ENCODE peak calls at places on chromosome 10, in eight cellular contexts. Z is body of pancreas; F is ovary; U is pancreas; D is heart left ventricle; C is GM23248; P is CD4-positive, alpha-beta memory T cell; S is effector memory CD4-positive, alpha-beta T cell. G is an unnamed sample. For H3K4me1, the result is how much of the 10 kb centered on the place peaks cover.

GRCh38 chr10:113704637-113705343 is 25.1 kb downstream of the CASP7 start:
- DNase-seq in Z (no peak), F (no peak), U (no peak), D (no peak), C (peak), P (no peak), S (no peak), G (no peak)

GRCh38 chr10:113028393-113029054 is 78.5 kb downstream of the TCF7L2 start:
- DNase-seq in Z (no peak), F (no peak), U (no peak), D (no peak), C (peak), P (no peak), S (no peak), G (no peak)

GRCh38 chr10:33381391-33381790 is 46.9 kb upstream of the NRP1 start:
- DNase-seq in Z (no peak), F (no peak), U (no peak), D (no peak), C (peak), P (no peak), S (no peak), G (no peak)

GRCh38 chr10:126867567-126868365 is 37.5 kb upstream of the DOCK1 start:
- DNase-seq in Z (no peak), F (no peak), U (no peak), D (no peak), C (peak), P (no peak), S (no peak), G (no peak)

GRCh38 chr10:122279725-122280141 is 8.6 kb downstream of the BTBD16 start:
- DNase-seq in Z (peak), F (no peak), U (no peak), D (no peak), C (peak), P (no peak), S (no peak), G (no peak)

GRCh38 chr10:24440817-24441790 is 232.2 kb downstream of the KIAA1217 start:
- DNase-seq in Z (no peak), F (no peak), U (no peak), D (no peak), C (peak), P (no peak), S (no peak), G (no peak)

GRCh38 chr10:119479532-119479931 is 63.0 kb downstream of the RGS10 start:
- DNase-seq in Z (no peak), F (no peak), U (no peak), D (no peak), C (no peak), P (no peak), S (no peak), G (no peak)

GRCh38 chr10:78464856-78465221 is 431.2 kb downstream of the RPS24 start:
- DNase-seq in Z (no peak), F (no peak), U (no peak), D (no peak), C (no peak), P (no peak), S (no peak), G (no peak)

GRCh38 chr10:55311823-55312431 is 510.9 kb upstream of the PCDH15 start:
- DNase-seq in Z (no peak), F (no peak), U (no peak), D (no peak), C (peak), P (no peak), S (no peak), G (no peak)

GRCh38 chr10:132353456-132354355 is 21.7 kb downstream of the LRRC27 start:
- DNase-seq in Z (no peak), F (no peak), U (peak), D (no peak), C (no peak), P (no peak), S (no peak), G (no peak)

GRCh38 chr10:24730811-24731210 is 7.1 kb upstream of the ARHGAP21 start:
- DNase-seq in Z (no peak), F (no peak), U (no peak), D (no peak), C (no peak), P (no peak), S (no peak), G (no peak)

GRCh38 chr10:125624800-125625199 is 58.2 kb downstream of the TEX36 start:
- DNase-seq in Z (peak), F (no peak), U (no peak), D (no peak), C (no peak), P (no peak), S (no peak), G (no peak)

GRCh38 chr10:127033116-127033515 is 127.9 kb downstream of the DOCK1 start:
- DNase-seq in Z (no peak), F (no peak), U (no peak), D (no peak), C (no peak), P (no peak), S (no peak), G (no peak)

GRCh38 chr10:30878920-30879319 is 152.7 kb downstream of the ZNF438 start:
- DNase-seq in Z (no peak), F (no peak), U (no peak), D (no peak), C (no peak), P (no peak), S (no peak), G (no peak)

GRCh38 chr10:93475227-93475626 is 6.9 kb downstream of the MYOF start:
- DNase-seq in Z (no peak), F (no peak), U (no peak), D (no peak), C (no peak), P (no peak), S (no peak), G (no peak)

GRCh38 chr10:73812662-73813061 is 1.3 kb upstream of the NDST2 start:
- DNase-seq in Z (no peak), F (no peak), U (no peak), D (no peak), C (no peak), P (no peak), S (no peak), G (no peak)

GRCh38 chr10:70481831-70482530 is 3.4 kb downstream of the PALD1 start:
- DNase-seq in Z (peak), F (peak), U (no peak), D (no peak), C (no peak), P (no peak), S (no peak), G (no peak)

GRCh38 chr10:119412831-119413737 is 129.4 kb downstream of the RGS10 start:
- DNase-seq in Z (no peak), F (no peak), U (no peak), D (peak), C (peak), P (no peak), S (no peak), G (no peak)

GRCh38 chr10:73758704-73759511 is 14.7 kb downstream of the SEC24C start:
- DNase-seq in Z (no peak), F (no peak), U (no peak), D (no peak), C (no peak), P (peak), S (no peak), G (no peak)

GRCh38 chr10:28426392-28427159 is 106.3 kb upstream of the WAC start:
- DNase-seq in Z (no peak), F (no peak), U (no peak), D (no peak), C (no peak), P (no peak), S (no peak), G (no peak)

GRCh38 chr10:44897049-44897448 is 14.1 kb upstream of the TMEM72 start:
- DNase-seq in Z (no peak), F (no peak), U (no peak), D (no peak), C (no peak), P (no peak), S (no peak), G (no peak)

GRCh38 chr10:125260260-125260659 is 99.9 kb upstream of the CTBP2 start:
- DNase-seq in Z (no peak), F (no peak), U (no peak), D (no peak), C (no peak), P (no peak), S (no peak), G (no peak)

GRCh38 chr10:74612195-74612594 is 214.2 kb upstream of the KAT6B start:
- DNase-seq in Z (no peak), F (no peak), U (no peak), D (no peak), C (peak), P (no peak), S (no peak), G (no peak)

GRCh38 chr10:42877496-42878030 is 95.0 kb downstream of the BMS1 start:
- DNase-seq in Z (no peak), F (no peak), U (no peak), D (no peak), C (no peak), P (no peak), S (no peak), G (no peak)

GRCh38 chr10:120971671-120972070 is 120.5 kb downstream of the WDR11 start:
- DNase-seq in Z (no peak), F (no peak), U (no peak), D (no peak), C (no peak), P (no peak), S (no peak), G (no peak)

GRCh38 chr10:74008212-74008731 is 10.4 kb downstream of the VCL start:
- DNase-seq in Z (no peak), F (no peak), U (no peak), D (no peak), C (peak), P (no peak), S (no peak), G (no peak)

GRCh38 chr10:60460058-60460457 is 70.4 kb upstream of the ANK3 start:
- DNase-seq in Z (no peak), F (no peak), U (no peak), D (no peak), C (no peak), P (no peak), S (no peak), G (no peak)

GRCh38 chr10:17214991-17215781 is 12.9 kb upstream of the VIM start:
- DNase-seq in Z (peak), F (no peak), U (no peak), D (no peak), C (peak), P (no peak), S (no peak), G (no peak)

GRCh38 chr10:126268104-126268900 is 120.0 kb downstream of the ADAM12 start:
- DNase-seq in Z (no peak), F (no peak), U (no peak), D (no peak), C (no peak), P (no peak), S (no peak), G (no peak)

GRCh38 chr10:106450966-106451365 is 713.5 kb downstream of the SORCS1 start:
- DNase-seq in Z (no peak), F (no peak), U (no peak), D (no peak), C (peak), P (no peak), S (no peak), G (no peak)

GRCh38 chr10:58438340-58438739 is 53.1 kb downstream of the TFAM start:
- DNase-seq in Z (no peak), F (no peak), U (no peak), D (no peak), C (peak), P (no peak), S (no peak), G (no peak)

GRCh38 chr10:97882142-97883091 is 32.8 kb downstream of the GOLGA7B start:
- DNase-seq in Z (peak), F (no peak), U (no peak), D (no peak), C (peak), P (no peak), S (no peak), G (no peak)

DNA sequence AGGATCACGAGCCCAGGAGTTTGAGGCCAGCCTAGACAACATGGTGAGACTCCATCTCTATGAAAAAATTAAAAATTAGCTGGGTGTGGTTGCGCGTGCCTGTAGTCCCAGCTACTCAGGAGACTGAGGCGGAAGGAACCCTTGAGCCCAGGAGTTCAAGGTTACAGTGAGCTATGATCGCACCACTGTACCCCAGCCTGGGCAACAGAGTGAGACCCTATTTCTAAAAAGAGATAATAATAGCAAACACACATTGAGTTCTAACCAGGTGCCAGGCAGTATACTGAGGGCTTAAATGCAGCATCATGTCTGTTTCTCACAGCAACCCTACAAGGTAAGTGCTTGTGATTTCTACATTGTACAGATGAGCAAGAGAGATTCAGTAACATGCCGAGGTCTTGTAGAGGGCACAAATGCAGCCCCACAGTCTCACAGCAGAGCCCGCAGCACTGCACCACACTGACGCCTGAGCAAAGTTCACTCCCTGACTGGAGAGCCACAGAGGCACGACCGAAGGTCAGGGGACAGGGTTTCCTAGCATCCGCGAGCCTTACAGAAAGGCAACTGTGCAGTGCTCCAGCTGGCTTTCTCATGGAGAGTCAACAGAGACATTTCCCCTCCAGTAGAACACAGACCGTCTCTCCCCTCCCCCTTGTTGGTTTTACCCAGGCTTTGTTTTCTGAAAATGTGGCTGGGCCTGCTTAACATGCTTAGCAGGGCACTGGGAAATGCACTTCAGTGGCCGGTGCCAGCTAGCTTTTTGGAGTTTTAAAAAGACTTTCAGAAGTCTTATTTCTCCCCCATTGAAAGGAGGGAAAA is 36.5 kb downstream of the PDSS1 start:
- DNase-seq in Z (peak), F (no peak), U (no peak), D (no peak), C (no peak), P (no peak), S (no peak), G (no peak)
- H3K27ac ChIP-seq in Z (no peak), F (no peak), U (no peak), D (no peak), C (no peak), P (no peak), S (no peak), G (no peak)

GRCh38 chr10:86671985-86672710 is 3.8 kb downstream of the LDB3 start:
- DNase-seq in Z (no peak), F (peak), U (no peak), D (peak), C (no peak), P (peak), S (no peak), G (no peak)

GRCh38 chr10:86673216-86673826 is 5.0 kb downstream of the LDB3 start:
- DNase-seq in Z (no peak), F (no peak), U (no peak), D (no peak), C (no peak), P (peak), S (no peak), G (no peak)

GRCh38 chr10:86673827-86674581 is 5.7 kb downstream of the LDB3 start:
- DNase-seq in Z (no peak), F (no peak), U (no peak), D (peak), C (no peak), P (peak), S (no peak), G (no peak)

GRCh38 chr10:86671419-86671818 is 3.1 kb downstream of the LDB3 start:
- DNase-seq in Z (no peak), F (no peak), U (no peak), D (peak), C (no peak), P (peak), S (no peak), G (no peak)

GRCh38 chr10:86674912-86675311 is 6.6 kb downstream of the LDB3 start:
- DNase-seq in Z (no peak), F (no peak), U (no peak), D (peak), C (no peak), P (no peak), S (no peak), G (no peak)
- H3K4me1 ChIP-seq in Z (under half), F (under half), U (under half), D (under half), C (under half), P (under half), S (under half), G (under half)

DNA sequence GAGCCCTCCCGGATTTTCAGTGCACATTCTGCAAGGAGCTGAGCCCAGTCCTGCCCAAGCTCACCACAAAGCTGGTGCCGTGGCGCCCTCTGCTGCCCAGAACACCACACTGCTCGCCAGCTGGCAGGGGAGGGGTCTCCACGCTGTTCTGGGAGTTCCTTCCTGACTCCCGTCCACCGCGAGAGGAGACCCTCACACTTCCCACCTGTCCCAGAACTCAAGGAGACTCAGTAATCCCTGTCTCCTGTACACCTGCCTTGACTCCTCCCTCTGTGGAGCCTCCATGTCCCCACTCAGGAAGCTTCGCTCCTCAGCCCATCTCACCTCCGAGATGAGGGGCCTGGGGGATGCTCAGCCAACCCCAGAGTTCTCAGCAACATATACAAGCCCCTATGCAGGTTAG is 11.3 kb downstream of the C10orf105 start:
- DNase-seq in Z (no peak), F (peak), U (peak), D (peak), C (peak), P (no peak), S (peak), G (peak)
- H3K27ac ChIP-seq in Z (no peak), F (no peak), U (no peak), D (no peak), C (no peak), P (no peak), S (no peak), G (no peak)

GRCh38 chr10:124044143-124044862 is 49.1 kb downstream of the CHST15 start:
- DNase-seq in Z (no peak), F (no peak), U (peak), D (no peak), C (no peak), P (no peak), S (no peak), G (no peak)
- H3K4me1 ChIP-seq in Z (under half), F (under half), U (under half), D (under half), C (under half), P (under half), S (under half), G (under half)

GRCh38 chr10:22343761-22344160 is 1.5 kb upstream of the SPAG6 start:
- DNase-seq in Z (no peak), F (no peak), U (no peak), D (no peak), C (no peak), P (no peak), S (no peak), G (no peak)

GRCh38 chr10:22341936-22342222 is 3.4 kb upstream of the SPAG6 start:
- DNase-seq in Z (no peak), F (no peak), U (no peak), D (no peak), C (no peak), P (no peak), S (no peak), G (no peak)

GRCh38 chr10:22339761-22340361 is 5.4 kb upstream of the SPAG6 start:
- DNase-seq in Z (no peak), F (no peak), U (no peak), D (no peak), C (no peak), P (no peak), S (no peak), G (no peak)

GRCh38 chr10:22340362-22341189 is 4.7 kb upstream of the SPAG6 start:
- DNase-seq in Z (peak), F (peak), U (peak), D (peak), C (peak), P (peak), S (peak), G (peak)

DNA sequence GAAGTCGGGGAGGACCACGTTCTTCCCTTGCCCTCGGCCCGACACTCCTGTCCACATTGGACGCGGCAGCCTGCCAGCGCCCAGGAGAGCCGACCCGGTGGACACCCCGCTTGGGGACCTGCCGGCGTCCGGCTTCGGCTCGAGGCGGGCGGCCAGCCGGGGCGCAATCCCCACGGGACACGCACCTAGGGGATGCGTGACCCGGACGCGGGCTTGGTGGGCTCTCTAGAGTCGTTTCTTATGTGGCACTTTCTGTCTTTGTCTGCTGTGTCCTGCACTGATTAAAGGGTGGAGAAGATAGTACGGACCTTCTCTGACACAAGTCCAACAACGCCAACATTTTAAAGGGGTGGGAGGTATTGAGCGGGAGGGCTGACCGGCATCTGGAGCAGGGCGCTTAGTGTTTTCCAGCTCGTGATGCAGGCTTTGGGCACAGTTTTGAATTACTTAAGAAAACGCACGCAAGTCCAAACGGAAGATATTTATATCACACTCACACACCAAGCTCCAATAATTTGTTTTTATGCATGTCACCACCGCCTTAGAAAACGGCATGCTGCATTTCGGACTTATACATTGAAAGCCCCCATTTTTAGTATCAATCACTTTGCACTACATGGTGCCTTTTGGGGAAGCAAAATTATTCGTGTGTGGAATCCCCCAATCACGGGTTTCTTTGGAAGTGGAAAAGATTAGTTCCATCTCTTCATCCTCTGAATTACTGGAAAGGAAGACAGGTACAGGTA is 3.9 kb upstream of the SPAG6 start:
- DNase-seq in Z (peak), F (no peak), U (no peak), D (no peak), C (peak), P (peak), S (no peak), G (no peak)
- H3K27ac ChIP-seq in Z (peak), F (peak), U (peak), D (peak), C (peak), P (no peak), S (no peak), G (peak)

GRCh38 chr10:14653271-14654161 is 121.2 kb downstream of the FAM107B start:
- DNase-seq in Z (peak), F (no peak), U (no peak), D (no peak), C (peak), P (peak), S (peak), G (no peak)

GRCh38 chr10:14652816-14653215 is 121.9 kb downstream of the FAM107B start:
- DNase-seq in Z (no peak), F (no peak), U (no peak), D (no peak), C (no peak), P (no peak), S (no peak), G (no peak)

GRCh38 chr10:14654821-14655382 is 119.8 kb downstream of the FAM107B start:
- DNase-seq in Z (no peak), F (no peak), U (no peak), D (no peak), C (no peak), P (no peak), S (no peak), G (no peak)

GRCh38 chr10:14658331-14659122 is 116.2 kb downstream of the FAM107B start:
- DNase-seq in Z (no peak), F (no peak), U (no peak), D (no peak), C (peak), P (no peak), S (no peak), G (no peak)

GRCh38 chr10:14656052-14656451 is 118.6 kb downstream of the FAM107B start:
- DNase-seq in Z (no peak), F (no peak), U (no peak), D (no peak), C (no peak), P (no peak), S (no peak), G (no peak)
- H3K4me1 ChIP-seq in Z (under half), F (under half), U (under half), D (under half), C (under half), P (half or more), S (under half), G (under half)